ENCODE peak calls at places on chromosomes 5 and 9, in six cellular contexts. Q is CD8-positive, alpha-beta T cell; Y is cardiac septum; O is stimulated activated CD4-positive, alpha-beta T cell treated with anti-CD3 and anti-CD28 coated beads, Interleukin-1b, Interleukin-23, amount 100 ng/mL, for 24 hours; S is stimulated activated CD8-positive, alpha-beta memory T cell treated with anti-CD3 and anti-CD28 coated beads, Interleukin-4, amount 100 ng/mL, for 24 hours; G is islet precursor cell. D is an unnamed sample.

GRCh38 chr9:120942186-120943001 is 15.8 kb upstream of the TRAF1 start:
- DNase-seq in G (no peak), S (no peak), Q (no peak), Y (no peak), O (no peak), D (peak)

GRCh38 chr5:31036407-31036806 is 157.1 kb upstream of the CDH6 start:
- DNase-seq in S (no peak), Q (no peak), O (no peak), G (no peak), Y (no peak), D (no peak)

GRCh38 chr5:60668715-60669304 is 31.2 kb downstream of the DEPDC1B start:
- DNase-seq in Q (no peak), Y (no peak), O (no peak), S (no peak), G (no peak), D (no peak)

GRCh38 chr9:35075358-35075757 is 2.9 kb upstream of the VCP start:
- DNase-seq in S (no peak), G (no peak), Q (no peak), O (no peak), Y (no peak), D (no peak)

GRCh38 chr9:125744616-125745387 is 2.4 kb upstream of the PBX3 start:
- DNase-seq in G (no peak), S (no peak), O (no peak), Q (no peak), Y (no peak), D (no peak)

GRCh38 chr5:160105686-160106085 is 13.6 kb downstream of the PWWP2A start:
- DNase-seq in Q (no peak), Y (no peak), S (no peak), G (no peak), O (no peak), D (no peak)

GRCh38 chr9:85909390-85909789 is 31.6 kb upstream of the NAA35 start:
- DNase-seq in Y (no peak), Q (no peak), G (no peak), O (no peak), S (no peak), D (no peak)

GRCh38 chr5:125847561-125847960 is 575.6 kb upstream of the GRAMD2B start:
- DNase-seq in G (no peak), Q (no peak), Y (no peak), O (no peak), S (no peak), D (no peak)

GRCh38 chr5:179401-179800 is 11.9 kb upstream of the LRRC14B start:
- DNase-seq in Y (no peak), S (no peak), G (no peak), Q (no peak), O (no peak), D (no peak)

GRCh38 chr5:109329296-109330252 is 80.2 kb downstream of the PJA2 start:
- DNase-seq in Y (no peak), O (no peak), G (no peak), S (no peak), Q (no peak), D (no peak)

GRCh38 chr9:130630506-130631330 is 33.7 kb upstream of the PRDM12 start:
- DNase-seq in Q (no peak), O (no peak), G (no peak), Y (peak), S (no peak), D (peak)

GRCh38 chr9:93582115-93582514 is 5.7 kb downstream of the PHF2 start:
- DNase-seq in Y (peak), S (no peak), G (peak), Q (no peak), O (no peak), D (peak)

GRCh38 chr9:20220286-20220685 is 402.0 kb downstream of the MLLT3 start:
- DNase-seq in Y (no peak), Q (no peak), O (no peak), S (no peak), G (no peak), D (no peak)

GRCh38 chr5:98513378-98513777 is 260.1 kb upstream of the RGMB start:
- DNase-seq in G (no peak), O (no peak), S (no peak), Y (no peak), Q (no peak), D (peak)

GRCh38 chr5:56873056-56873455 is 36.3 kb upstream of the SETD9 start:
- DNase-seq in Y (no peak), O (no peak), G (no peak), Q (no peak), S (no peak), D (no peak)

GRCh38 chr5:1051366-1051720 is 42.7 kb downstream of the NKD2 start:
- DNase-seq in O (no peak), G (no peak), S (no peak), Q (no peak), Y (no peak), D (no peak)

GRCh38 chr5:126854526-126855110 is 77.7 kb downstream of the LMNB1 start:
- DNase-seq in Y (no peak), Q (no peak), G (no peak), O (no peak), S (no peak), D (peak)

GRCh38 chr5:10973316-10973715 is 212.3 kb upstream of the DAP start:
- DNase-seq in Y (no peak), Q (no peak), O (no peak), S (no peak), G (peak), D (no peak)

GRCh38 chr5:124596595-124597388 is 149.6 kb downstream of the ZNF608 start:
- DNase-seq in Q (no peak), Y (no peak), G (peak), S (no peak), O (no peak), D (no peak)

GRCh38 chr5:97162045-97162444 is 19.6 kb upstream of the LIX1 start:
- DNase-seq in G (peak), O (no peak), Y (no peak), Q (peak), S (no peak), D (peak)

GRCh38 chr9:20402273-20402875 is 219.9 kb downstream of the MLLT3 start:
- DNase-seq in O (no peak), G (no peak), Y (no peak), S (no peak), Q (no peak), D (no peak)

GRCh38 chr5:112257961-112258360 is 161.1 kb downstream of the EPB41L4A start:
- DNase-seq in Y (no peak), O (no peak), G (no peak), S (no peak), Q (no peak), D (no peak)

GRCh38 chr5:160492565-160492964 is 70.9 kb downstream of the PTTG1 start:
- DNase-seq in Y (no peak), Q (no peak), G (no peak), O (no peak), S (no peak), D (no peak)

GRCh38 chr9:801399-802071 is 40.0 kb upstream of the DMRT1 start:
- DNase-seq in G (no peak), O (no peak), Y (no peak), Q (no peak), S (no peak), D (no peak)

GRCh38 chr5:151002250-151002649 is 18.1 kb upstream of the GPX3 start:
- DNase-seq in S (no peak), G (peak), O (no peak), Y (no peak), Q (no peak), D (peak)

GRCh38 chr5:147204576-147204975 is 30.2 kb upstream of the STK32A start:
- DNase-seq in Y (no peak), Q (no peak), O (no peak), S (no peak), G (no peak), D (no peak)